ENCODE peak calls at places on chromosome 12, in eight cellular contexts. D, Z, T, R, Y, I, S and C are unnamed samples.

GRCh38 chr12:42094277-42094676 is 50.4 kb downstream of the GXYLT1 start:
- DNase-seq in S (no peak), Z (no peak), R (no peak), T (no peak), Y (no peak), D (no peak), I (no peak), C (no peak)

GRCh38 chr12:109795023-109795422 is 38.2 kb downstream of the TRPV4 start:
- DNase-seq in I (no peak), T (no peak), D (no peak), R (no peak), Z (no peak), Y (no peak), S (no peak), C (no peak)

GRCh38 chr12:107027304-107028053 is 40.5 kb upstream of the MTERF2 start:
- DNase-seq in S (no peak), T (peak), R (no peak), Z (peak), I (no peak), Y (peak), D (no peak), C (peak)

GRCh38 chr12:106769078-106769477 is 5.4 kb upstream of the RIC8B start:
- DNase-seq in T (peak), I (no peak), S (peak), Z (no peak), R (no peak), Y (no peak), D (no peak), C (no peak)

GRCh38 chr12:79934309-79935020 is 432 bp downstream of the PPP1R12A start:
- DNase-seq in R (no peak), S (no peak), Y (no peak), D (peak), Z (peak), T (peak), I (peak), C (peak)

GRCh38 chr12:109545826-109546225 is 27.5 kb downstream of the MMAB start:
- DNase-seq in Y (no peak), S (no peak), R (no peak), T (no peak), I (no peak), D (no peak), Z (no peak), C (no peak)

GRCh38 chr12:14618990-14619389 is 51.3 kb upstream of the PLBD1 start:
- DNase-seq in T (peak), D (no peak), Y (no peak), S (peak), R (no peak), Z (peak), I (no peak), C (no peak)

GRCh38 chr12:75852143-75852542 is 179.4 kb downstream of the PHLDA1 start:
- DNase-seq in T (no peak), R (no peak), I (no peak), D (no peak), S (no peak), Z (no peak), Y (no peak), C (no peak)

GRCh38 chr12:66319266-66319954 is 17.1 kb downstream of the HELB start:
- DNase-seq in T (no peak), R (no peak), S (no peak), D (no peak), Z (no peak), Y (no peak), I (no peak), C (no peak)